ENCODE peak calls at places on chromosome 12, in five cellular contexts. One of them, this sample, is unnamed.
A peak's percentile ranks its signal among the peaks of the same experiment; 100 is the strongest.

GRCh38 chr12:1619599-1619998 is 9.4 kb upstream of the WNT5B start:
- DNase-seq in cardiac septum: no peak
- DNase-seq in ELF-1: no peak
- DNase-seq in T-cell: no peak
- DNase-seq in DND-41: no peak
- DNase-seq in this sample: no peak

GRCh38 chr12:48890657-48891418 is 25.2 kb upstream of the RND1 start:
- DNase-seq in cardiac septum: peak; percentile 85
- DNase-seq in T-cell: peak; percentile 60
- DNase-seq in ELF-1: peak; percentile 97
- DNase-seq in DND-41: peak; percentile 78
- DNase-seq in this sample: peak; percentile 90

GRCh38 chr12:45122776-45123380 is 72.0 kb upstream of the DBX2 start:
- DNase-seq in T-cell: no peak
- DNase-seq in ELF-1: no peak
- DNase-seq in cardiac septum: no peak
- DNase-seq in DND-41: no peak
- DNase-seq in this sample: peak; percentile 69

GRCh38 chr12:95884998-95885397 is 26.2 kb downstream of the SNRPF start:
- DNase-seq in DND-41: no peak
- DNase-seq in ELF-1: peak; percentile 85
- DNase-seq in cardiac septum: no peak
- DNase-seq in T-cell: no peak
- DNase-seq in this sample: peak; percentile 14

GRCh38 chr12:75556306-75556899 is 45.0 kb upstream of the KRR1 start:
- DNase-seq in ELF-1: no peak
- DNase-seq in DND-41: no peak
- DNase-seq in T-cell: no peak
- DNase-seq in cardiac septum: no peak
- DNase-seq in this sample: no peak

GRCh38 chr12:108826115-108826806 is 31.1 kb downstream of the SSH1 start:
- DNase-seq in T-cell: no peak
- DNase-seq in ELF-1: peak; percentile 58
- DNase-seq in DND-41: no peak
- DNase-seq in cardiac septum: peak; percentile 87
- DNase-seq in this sample: peak; percentile 51

GRCh38 chr12:7369274-7369729 is 65.4 kb downstream of the ACSM4 start:
- DNase-seq in cardiac septum: no peak
- DNase-seq in ELF-1: peak; percentile 34
- DNase-seq in T-cell: no peak
- DNase-seq in DND-41: no peak
- DNase-seq in this sample: peak; percentile 45

GRCh38 chr12:66627270-66627987 is 51.4 kb downstream of the GRIP1 start:
- DNase-seq in ELF-1: no peak
- DNase-seq in T-cell: no peak
- DNase-seq in cardiac septum: no peak
- DNase-seq in DND-41: no peak
- DNase-seq in this sample: no peak

GRCh38 chr12:68940731-68941130 is 7.8 kb upstream of the CPM start:
- DNase-seq in ELF-1: no peak
- DNase-seq in DND-41: no peak
- DNase-seq in T-cell: no peak
- DNase-seq in cardiac septum: no peak
- DNase-seq in this sample: no peak

GRCh38 chr12:92363295-92364146 is 217.9 kb upstream of the BTG1 start:
- DNase-seq in T-cell: peak; percentile 20
- DNase-seq in ELF-1: peak; percentile 21
- DNase-seq in cardiac septum: no peak
- DNase-seq in DND-41: peak; percentile 97
- DNase-seq in this sample: peak; percentile 16

GRCh38 chr12:118299791-118300460 is 72.8 kb downstream of the TAOK3 start:
- DNase-seq in cardiac septum: no peak
- DNase-seq in DND-41: no peak
- DNase-seq in ELF-1: no peak
- DNase-seq in T-cell: no peak
- DNase-seq in this sample: no peak

GRCh38 chr12:52977195-52977594 is 28.3 kb downstream of the KRT18 start:
- DNase-seq in T-cell: no peak
- DNase-seq in cardiac septum: no peak
- DNase-seq in ELF-1: no peak
- DNase-seq in DND-41: no peak
- DNase-seq in this sample: peak; percentile 51

GRCh38 chr12:59472273-59472672 is 123.6 kb upstream of the SLC16A7 start:
- DNase-seq in T-cell: no peak
- DNase-seq in cardiac septum: no peak
- DNase-seq in DND-41: no peak
- DNase-seq in ELF-1: no peak
- DNase-seq in this sample: no peak

GRCh38 chr12:114311966-114312365 is 94.0 kb downstream of the TBX5 start:
- DNase-seq in T-cell: no peak
- DNase-seq in DND-41: no peak
- DNase-seq in ELF-1: no peak
- DNase-seq in cardiac septum: no peak
- DNase-seq in this sample: no peak

GRCh38 chr12:92438641-92439396 is 264.0 kb upstream of the PLEKHG7 start:
- DNase-seq in ELF-1: no peak
- DNase-seq in DND-41: no peak
- DNase-seq in T-cell: no peak
- DNase-seq in cardiac septum: no peak
- DNase-seq in this sample: no peak

GRCh38 chr12:29164477-29165163 is 15.5 kb downstream of the FAR2 start:
- DNase-seq in ELF-1: no peak
- DNase-seq in DND-41: no peak
- DNase-seq in T-cell: no peak
- DNase-seq in cardiac septum: no peak
- DNase-seq in this sample: peak; percentile 51

GRCh38 chr12:116157845-116158267 is 119.6 kb downstream of the MED13L start:
- DNase-seq in DND-41: no peak
- DNase-seq in T-cell: no peak
- DNase-seq in ELF-1: no peak
- DNase-seq in cardiac septum: no peak
- DNase-seq in this sample: peak; percentile 69

GRCh38 chr12:113689047-113689610 is 217.5 kb upstream of the LHX5 start:
- DNase-seq in T-cell: no peak
- DNase-seq in cardiac septum: no peak
- DNase-seq in ELF-1: no peak
- DNase-seq in DND-41: no peak
- DNase-seq in this sample: no peak

GRCh38 chr12:57732270-57732669 is 6.3 kb downstream of the AGAP2 start:
- DNase-seq in T-cell: no peak
- DNase-seq in DND-41: no peak
- DNase-seq in ELF-1: no peak
- DNase-seq in cardiac septum: no peak
- DNase-seq in this sample: no peak

GRCh38 chr12:48036818-48037217 is 32.5 kb upstream of the COL2A1 start:
- DNase-seq in cardiac septum: no peak
- DNase-seq in DND-41: no peak
- DNase-seq in T-cell: no peak
- DNase-seq in ELF-1: no peak
- DNase-seq in this sample: no peak

GRCh38 chr12:113120670-113121370 is 14.7 kb downstream of the RASAL1 start:
- DNase-seq in ELF-1: no peak
- DNase-seq in T-cell: no peak
- DNase-seq in DND-41: no peak
- DNase-seq in cardiac septum: no peak
- DNase-seq in this sample: peak; percentile 39

GRCh38 chr12:95976416-95976832 is 19.7 kb downstream of the HAL start:
- DNase-seq in cardiac septum: no peak
- DNase-seq in ELF-1: no peak
- DNase-seq in DND-41: no peak
- DNase-seq in T-cell: no peak
- DNase-seq in this sample: peak; percentile 79

GRCh38 chr12:9961106-9961505 is 10.1 kb upstream of the CLEC12A start:
- DNase-seq in ELF-1: no peak
- DNase-seq in T-cell: no peak
- DNase-seq in DND-41: peak; percentile 26
- DNase-seq in cardiac septum: no peak
- DNase-seq in this sample: no peak